ENCODE peak calls at places on chromosome 1, in eight cellular contexts. K is GM12865, Y is IMR-90, I is A549, M is neural progenitor cell, O is GM12878, C is astrocyte of the cerebellum, D is uterus. P is an unnamed sample.

GRCh38 chr1:98797506-98797905 is 136.0 kb downstream of the SNX7 start:
- DNase-seq in C (no peak), O (no peak), K (no peak), I (no peak), D (no peak), Y (no peak), M (no peak), P (no peak)

GRCh38 chr1:206010101-206010500 is 6.9 kb upstream of the RAB7B start:
- DNase-seq in D (no peak), C (no peak), O (no peak), I (no peak), M (no peak), K (no peak), Y (no peak), P (no peak)

GRCh38 chr1:184973308-184974085 is 811 bp downstream of the NIBAN1 start:
- DNase-seq in K (peak; percentile 87), M (peak; percentile 56), I (peak; percentile 29), D (peak; percentile 56), Y (peak; percentile 82), C (no peak), O (peak; percentile 56), P (peak; percentile 77)

GRCh38 chr1:70008658-70009057 is 196.7 kb downstream of the LRRC40 start:
- DNase-seq in C (no peak), Y (no peak), O (no peak), I (no peak), M (no peak), D (no peak), K (no peak), P (no peak)

GRCh38 chr1:94418664-94419655 is 771 bp downstream of the ABCD3 start:
- DNase-seq in Y (peak; percentile 24), D (peak; percentile 32), K (no peak), C (no peak), I (peak; percentile 15), O (no peak), M (peak; percentile 58), P (peak; percentile 73)

GRCh38 chr1:214864896-214865688 is 217.4 kb upstream of the KCNK2 start:
- DNase-seq in M (no peak), K (no peak), O (no peak), Y (peak; percentile 87), I (no peak), D (no peak), C (peak; percentile 46), P (no peak)

GRCh38 chr1:176469450-176469985 is 6.5 kb downstream of the PAPPA2 start:
- DNase-seq in D (no peak), K (no peak), O (no peak), C (peak; percentile 22), M (no peak), Y (peak; percentile 7), I (no peak), P (no peak)

GRCh38 chr1:3373175-3373574 is 81.3 kb upstream of the ARHGEF16 start:
- DNase-seq in D (no peak), M (no peak), K (no peak), O (no peak), I (no peak), Y (no peak), C (no peak), P (no peak)

GRCh38 chr1:12549460-12550349 is 68.3 kb downstream of the DHRS3 start:
- DNase-seq in O (no peak), Y (peak; percentile 98), C (peak; percentile 96), K (no peak), M (peak; percentile 36), D (peak; percentile 87), I (peak; percentile 80), P (peak; percentile 85)

GRCh38 chr1:45960930-45961715 is 157.7 kb downstream of the MAST2 start:
- DNase-seq in K (no peak), D (no peak), I (no peak), M (no peak), Y (no peak), C (no peak), O (no peak), P (no peak)

GRCh38 chr1:100700586-100700985 is 19.0 kb upstream of the VCAM1 start:
- DNase-seq in M (no peak), D (no peak), Y (peak; percentile 57), K (no peak), O (no peak), C (no peak), I (no peak), P (no peak)

GRCh38 chr1:216482620-216483019 is 59.4 kb upstream of the USH2A start:
- DNase-seq in M (no peak), Y (no peak), O (no peak), K (no peak), D (no peak), I (no peak), C (no peak), P (no peak)

GRCh38 chr1:198678301-198678836 is 39.5 kb downstream of the PTPRC start:
- DNase-seq in Y (no peak), M (peak; percentile 47), K (peak; percentile 39), O (no peak), C (no peak), D (no peak), I (no peak), P (no peak)

GRCh38 chr1:224333939-224334701 is 4.1 kb upstream of the NVL start:
- DNase-seq in I (no peak), C (no peak), O (peak; percentile 33), Y (peak; percentile 47), K (peak; percentile 21), D (no peak), M (no peak), P (no peak)

GRCh38 chr1:161954050-161954449 is 69.6 kb downstream of the OLFML2B start:
- DNase-seq in I (no peak), O (no peak), M (no peak), D (no peak), Y (no peak), K (no peak), C (no peak), P (no peak)

DNA sequence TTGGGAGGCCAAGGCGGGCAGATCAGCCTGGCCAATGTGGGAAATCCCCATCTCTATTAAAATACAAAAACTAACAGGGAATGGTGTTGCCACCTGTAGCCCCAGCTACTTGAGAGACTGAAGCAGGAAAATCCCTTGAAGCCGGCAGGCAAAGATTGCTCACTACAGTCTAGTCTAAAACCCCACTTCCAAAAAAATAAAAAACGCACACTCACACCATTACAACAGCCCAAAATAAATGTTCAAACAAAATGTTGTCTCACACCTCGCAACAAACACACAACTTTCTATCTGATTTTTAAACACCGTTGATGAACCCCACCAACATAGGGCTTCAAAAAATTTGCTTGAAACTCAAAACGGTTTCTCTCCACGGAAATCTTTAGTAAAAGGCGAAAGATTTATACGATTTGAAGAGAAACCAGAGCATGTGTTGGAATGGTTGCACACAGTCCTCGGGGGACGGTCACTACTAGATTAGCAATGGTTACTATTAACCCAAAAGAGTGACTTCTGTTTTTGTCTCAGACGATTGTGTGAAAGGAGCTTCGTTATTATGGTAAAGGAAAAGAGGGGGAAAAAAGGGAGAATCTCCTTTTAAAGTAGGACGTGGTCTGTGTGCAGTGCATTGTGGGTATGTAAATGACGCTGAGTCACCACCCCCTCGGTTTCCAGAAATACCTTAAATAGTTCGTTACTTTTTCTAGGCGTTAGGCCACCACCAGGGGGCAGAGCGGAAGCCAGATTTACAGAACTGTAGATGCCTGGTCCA is at the start of gene RNU5D-1:
- DNase-seq in C (peak; percentile 95), I (peak; percentile 72), O (peak; percentile 98), M (peak; percentile 94), Y (peak; percentile 98), K (peak; percentile 99), D (peak; percentile 93), P (peak; percentile 96)
- H3K4me3 ChIP-seq in C (no peak within 1 kb of the TSS), I (peak within 1 kb of the TSS; percentile 35), O (peak within 1 kb of the TSS; percentile 47), M (no peak within 1 kb of the TSS), Y (peak within 1 kb of the TSS; percentile 9), K (peak within 1 kb of the TSS; percentile 50), D (no peak within 1 kb of the TSS), P (no peak within 1 kb of the TSS)

GRCh38 chr1:23370270-23370743 is 671 bp upstream of the ZNF436 start:
- DNase-seq in K (no peak), O (no peak), M (no peak), Y (no peak), D (no peak), C (no peak), I (no peak), P (no peak)
- H3K4me3 ChIP-seq in K (peak overlapping the region; percentile 69), O (peak overlapping the region; percentile 87), M (peak overlapping the region; percentile 79), Y (peak overlapping the region; percentile 67), D (peak overlapping the region; percentile 85), C (peak overlapping the region; percentile 87), I (peak overlapping the region; percentile 87), P (no peak overlapping the region)

GRCh38 chr1:38994196-38994595 is 3.1 kb downstream of the AKIRIN1 start:
- DNase-seq in O (no peak), K (no peak), I (no peak), M (no peak), C (no peak), Y (no peak), D (no peak), P (no peak)
- H3K4me3 ChIP-seq in O (no peak overlapping the region), K (no peak overlapping the region), I (no peak overlapping the region), M (no peak overlapping the region), C (no peak overlapping the region), Y (no peak overlapping the region), D (no peak overlapping the region), P (no peak overlapping the region)

DNA sequence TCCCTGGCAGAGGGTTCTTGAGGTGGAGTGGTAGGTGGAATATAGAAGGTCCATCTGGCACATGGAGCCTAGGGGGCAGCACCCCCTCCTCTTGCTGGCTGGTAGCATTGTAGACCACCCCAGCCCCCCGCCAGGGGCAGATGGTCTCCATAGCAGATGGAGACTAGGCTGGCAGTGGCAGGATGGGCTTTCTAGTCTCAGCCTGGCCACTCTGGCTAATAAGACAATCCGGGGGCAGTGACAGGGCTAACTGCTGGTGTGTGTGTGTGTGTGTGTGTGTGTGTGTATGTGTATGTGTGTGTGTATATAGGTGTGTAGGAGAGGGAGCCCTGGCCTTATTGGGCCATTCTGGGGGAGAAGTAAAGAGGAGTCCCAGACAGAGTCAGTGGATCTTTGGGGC is 16.1 kb downstream of the UTP11 start:
- DNase-seq in I (no peak), D (no peak), C (no peak), K (peak; percentile 31), M (no peak), Y (no peak), O (no peak), P (no peak)
- H3K4me3 ChIP-seq in I (no peak overlapping the region), D (no peak overlapping the region), C (no peak overlapping the region), K (no peak overlapping the region), M (peak overlapping the region; percentile 10), Y (no peak overlapping the region), O (no peak overlapping the region), P (no peak overlapping the region)

DNA sequence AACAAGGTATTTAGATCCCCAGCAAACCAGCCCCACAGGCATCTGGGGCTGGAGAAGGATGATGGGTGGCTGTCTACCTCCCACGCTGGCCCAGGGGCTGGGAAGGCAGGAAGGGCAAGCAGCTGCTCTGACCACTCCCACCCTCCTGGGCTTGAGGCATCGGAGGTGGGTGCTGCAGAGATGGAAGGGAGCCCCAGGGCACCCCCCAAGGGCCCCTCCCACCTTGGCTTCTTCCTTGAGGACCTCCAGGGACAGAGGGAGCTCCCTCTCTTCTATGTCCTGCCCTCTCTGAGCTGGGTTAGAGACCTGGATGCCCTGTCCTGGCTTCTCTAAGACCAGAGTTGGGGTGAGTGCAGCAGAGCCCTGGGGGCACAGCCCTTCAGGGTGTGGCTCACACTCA is 3.1 kb downstream of the CD52 start:
- DNase-seq in K (no peak), M (no peak), I (no peak), O (no peak), Y (no peak), D (no peak), C (no peak), P (no peak)
- H3K4me3 ChIP-seq in K (no peak overlapping the region), M (no peak overlapping the region), I (no peak overlapping the region), O (peak overlapping the region; percentile 0), Y (no peak overlapping the region), D (no peak overlapping the region), C (no peak overlapping the region), P (no peak overlapping the region)